ENCODE peak calls at places on chromosome 6, in seven cellular contexts. X is Daoy; N is anterior cingulate cortex; F is stimulated activated CD8-positive, alpha-beta memory T cell treated with anti-CD3 and anti-CD28 coated beads, Interleukin-15, amount 100 ng/mL, for 24 hours; D is GM20000; C is stimulated activated naive B cell treated with anti-CD40 and anti-IgM and Interleukin-4, amounts not matched to agents 10 μg/mL and 1 μg/mL and 100 μg/mL, for 72 hours; B is HFFc6. G is an unnamed sample.
A peak's percentile ranks its signal among the peaks of the same experiment; 100 is the strongest.

GRCh38 chr6:55388161-55388560 is 60.9 kb downstream of the GFRAL start:
- DNase-seq in D (no peak), B (no peak), N (no peak), F (no peak), X (no peak), C (no peak), G (no peak)

GRCh38 chr6:44039839-44040350 is 87.4 kb downstream of the MRPL14 start:
- DNase-seq in D (no peak), F (no peak), C (no peak), B (no peak), X (no peak), N (no peak), G (no peak)

GRCh38 chr6:154514481-154514880 is 4.0 kb upstream of the CNKSR3 start:
- DNase-seq in X (no peak), N (no peak), B (no peak), C (no peak), D (no peak), F (no peak), G (no peak)

GRCh38 chr6:106134906-106135634 is 48.9 kb downstream of the PRDM1 start:
- DNase-seq in B (no peak), N (no peak), X (peak; percentile 68), F (no peak), D (no peak), C (no peak), G (no peak)

GRCh38 chr6:159116343-159116742 is 52.9 kb upstream of the FNDC1 start:
- DNase-seq in F (no peak), N (no peak), D (no peak), X (no peak), C (peak; percentile 82), B (no peak), G (no peak)

GRCh38 chr6:26183581-26184408 is 96.6 kb downstream of the HFE start:
- DNase-seq in N (peak; percentile 42), X (no peak), D (peak; percentile 48), C (peak; percentile 72), B (peak; percentile 43), F (no peak), G (no peak)

GRCh38 chr6:106162926-106163325 is 76.8 kb downstream of the PRDM1 start:
- DNase-seq in X (no peak), D (no peak), C (no peak), B (no peak), N (no peak), F (no peak), G (no peak)

GRCh38 chr6:155528982-155529453 is 73.4 kb upstream of the NOX3 start:
- DNase-seq in F (no peak), N (no peak), X (peak; percentile 62), C (no peak), B (peak; percentile 94), D (peak; percentile 11), G (no peak)

GRCh38 chr6:111080713-111081112 is 6.6 kb upstream of the SLC16A10 start:
- DNase-seq in D (no peak), F (no peak), C (no peak), B (no peak), N (no peak), X (peak; percentile 23), G (no peak)

GRCh38 chr6:33746651-33747100 is at the start of gene IP6K3:
- DNase-seq in C (no peak), F (no peak), B (no peak), X (no peak), N (peak; percentile 73), D (no peak), G (no peak)

GRCh38 chr6:107666084-107666981 is 157.8 kb downstream of the SCML4 start:
- DNase-seq in D (no peak), F (no peak), B (no peak), X (peak; percentile 74), N (no peak), C (no peak), G (no peak)

GRCh38 chr6:1864496-1864895 is 254.8 kb downstream of the FOXC1 start:
- DNase-seq in X (peak; percentile 23), F (no peak), C (no peak), N (no peak), D (no peak), B (no peak), G (no peak)

GRCh38 chr6:101851911-101852310 is 458.4 kb downstream of the GRIK2 start:
- DNase-seq in C (no peak), X (no peak), N (no peak), B (no peak), F (no peak), D (no peak), G (no peak)

GRCh38 chr6:168686339-168686738 is 245.4 kb downstream of the SMOC2 start:
- DNase-seq in B (no peak), F (no peak), D (no peak), C (no peak), X (no peak), N (no peak), G (no peak)

GRCh38 chr6:148054219-148054618 is 288.4 kb upstream of the SASH1 start:
- DNase-seq in X (no peak), B (no peak), D (no peak), C (no peak), F (no peak), N (no peak), G (no peak)

GRCh38 chr6:138107752-138108592 is 753 bp upstream of the PERP start:
- DNase-seq in D (peak; percentile 52), B (no peak), F (no peak), N (no peak), X (no peak), C (no peak), G (no peak)

GRCh38 chr6:134826889-134827737 is 122.8 kb downstream of the ALDH8A1 start:
- DNase-seq in D (no peak), C (no peak), B (peak; percentile 95), N (no peak), X (peak; percentile 84), F (no peak), G (no peak)

GRCh38 chr6:84897874-84898635 is 133.7 kb upstream of the TBX18 start:
- DNase-seq in X (peak; percentile 57), N (no peak), D (no peak), C (no peak), B (peak; percentile 23), F (no peak), G (no peak)

GRCh38 chr6:79671605-79672266 is 40.6 kb downstream of the SH3BGRL2 start:
- DNase-seq in X (peak; percentile 71), C (no peak), F (no peak), D (no peak), B (no peak), N (no peak), G (no peak)

GRCh38 chr6:89301586-89302194 is 13.4 kb downstream of the GABRR2 start:
- DNase-seq in N (no peak), B (no peak), D (no peak), C (no peak), F (no peak), X (no peak), G (no peak)

GRCh38 chr6:79894939-79895338 is 52.4 kb downstream of the ELOVL4 start:
- DNase-seq in B (peak; percentile 9), F (no peak), D (no peak), X (no peak), C (no peak), N (no peak), G (no peak)

GRCh38 chr6:75275067-75275466 is 9.5 kb downstream of the TMEM30A start:
- DNase-seq in C (no peak), B (peak; percentile 95), N (no peak), F (no peak), X (peak; percentile 65), D (no peak), G (no peak)

GRCh38 chr6:55209059-55209458 is 34.7 kb downstream of the HCRTR2 start:
- DNase-seq in B (no peak), D (no peak), C (no peak), F (no peak), N (no peak), X (no peak), G (no peak)

GRCh38 chr6:147716434-147716833 is 207.9 kb downstream of the SAMD5 start:
- DNase-seq in B (no peak), D (no peak), X (peak; percentile 45), F (no peak), N (no peak), C (no peak), G (no peak)

GRCh38 chr6:128569737-128570438 is 49.5 kb upstream of the PTPRK start:
- DNase-seq in D (no peak), F (no peak), B (peak; percentile 85), C (no peak), X (peak; percentile 90), N (no peak), G (no peak)

GRCh38 chr6:139296927-139297326 is 5.1 kb upstream of the TXLNB start:
- DNase-seq in B (peak; percentile 50), F (no peak), D (no peak), C (no peak), N (no peak), X (peak; percentile 78), G (no peak)

GRCh38 chr6:153994004-153994403 is 45.0 kb upstream of the OPRM1 start:
- DNase-seq in B (no peak), F (no peak), X (no peak), N (no peak), C (no peak), D (no peak), G (no peak)

GRCh38 chr6:3766219-3766618 is 14.7 kb upstream of the PXDC1 start:
- DNase-seq in D (no peak), B (no peak), C (no peak), X (peak; percentile 48), N (no peak), F (no peak), G (no peak)

GRCh38 chr6:52138284-52138683 is 47.9 kb upstream of the IL17A start:
- DNase-seq in N (no peak), C (no peak), B (no peak), D (no peak), X (no peak), F (no peak), G (no peak)

GRCh38 chr6:12119085-12119588 is 107.0 kb downstream of the HIVEP1 start:
- DNase-seq in N (no peak), D (peak; percentile 68), B (no peak), X (no peak), F (no peak), C (peak; percentile 39), G (no peak)

GRCh38 chr6:109441069-109441816 is 719 bp downstream of the SMPD2 start:
- DNase-seq in N (no peak), B (no peak), D (peak; percentile 56), F (no peak), X (peak; percentile 60), C (no peak), G (no peak)

GRCh38 chr6:42502990-42503389 is 51.3 kb upstream of the TRERF1 start:
- DNase-seq in N (no peak), D (no peak), X (no peak), F (no peak), B (no peak), C (no peak), G (no peak)

GRCh38 chr6:13794184-13794583 is 20.2 kb downstream of the MCUR1 start:
- DNase-seq in D (no peak), F (no peak), X (peak; percentile 88), B (peak; percentile 68), C (peak; percentile 9), N (no peak), G (no peak)

GRCh38 chr6:105560611-105561066 is 157.8 kb upstream of the PREP start:
- DNase-seq in N (no peak), D (peak; percentile 42), B (peak; percentile 31), C (no peak), F (no peak), X (no peak), G (peak; percentile 17)

GRCh38 chr6:31556312-31556711 is 8.9 kb downstream of the NFKBIL1 start:
- DNase-seq in C (no peak), X (no peak), F (no peak), N (no peak), D (no peak), B (no peak), G (no peak)

GRCh38 chr6:44036699-44037101 is 90.6 kb downstream of the MRPL14 start:
- DNase-seq in X (no peak), D (no peak), F (no peak), C (no peak), B (no peak), N (no peak), G (no peak)

GRCh38 chr6:88238065-88238464 is 71.9 kb upstream of the CNR1 start:
- DNase-seq in X (peak; percentile 7), B (no peak), D (peak; percentile 56), F (no peak), C (peak; percentile 34), N (no peak), G (peak; percentile 29)

GRCh38 chr6:6678811-6679210 is 90.3 kb downstream of the LY86 start:
- DNase-seq in C (no peak), D (no peak), X (no peak), N (no peak), F (no peak), B (no peak), G (no peak)